ENCODE peak calls at places on chromosomes 13 and 19, in nine cellular contexts. Q is cardiac fibroblast, E is ovary, S is A549, G is GM12878, V is lower leg skin, K is lower lobe of right lung, N is endothelial cell of umbilical vein, O is tibial nerve. Y is an unnamed sample.

GRCh38 chr19:33513424-33513823 is 8.2 kb downstream of the PEPD start:
- DNase-seq in Q (no peak), E (no peak), S (no peak), G (no peak), V (no peak), K (no peak), N (no peak), O (no peak), Y (no peak)

GRCh38 chr13:112885782-112886268 is 83.2 kb upstream of the MCF2L start:
- DNase-seq in Q (peak; percentile 91), E (peak; percentile 70), S (peak; percentile 20), G (no peak), V (no peak), K (peak; percentile 83), N (peak; percentile 83), O (peak; percentile 56), Y (peak; percentile 88)

GRCh38 chr19:5997371-5997770 is 19.4 kb upstream of the RANBP3 start:
- DNase-seq in Q (no peak), E (no peak), S (no peak), G (no peak), V (no peak), K (no peak), N (no peak), O (no peak), Y (no peak)

GRCh38 chr19:50817941-50818858 is 5.4 kb downstream of the KLK1 start:
- DNase-seq in Q (peak; percentile 24), E (no peak), S (peak; percentile 95), G (peak; percentile 63), V (no peak), K (peak; percentile 68), N (peak; percentile 29), O (no peak), Y (peak; percentile 83)

GRCh38 chr13:46071590-46072249 is 19.2 kb upstream of the ZC3H13 start:
- DNase-seq in Q (no peak), E (no peak), S (no peak), G (peak; percentile 70), V (no peak), K (no peak), N (no peak), O (no peak), Y (no peak)

GRCh38 chr13:60329221-60329983 is 67.6 kb upstream of the TDRD3 start:
- DNase-seq in Q (peak; percentile 48), E (no peak), S (no peak), G (peak; percentile 7), V (no peak), K (peak; percentile 48), N (peak; percentile 2), O (no peak), Y (no peak)

GRCh38 chr13:61664821-61665705 is 249.4 kb upstream of the PCDH20 start:
- DNase-seq in Q (peak; percentile 1), E (no peak), S (no peak), G (no peak), V (no peak), K (no peak), N (no peak), O (no peak), Y (no peak)

GRCh38 chr13:113777311-113778260 is 18.6 kb downstream of the TMEM255B start:
- DNase-seq in Q (peak; percentile 34), E (no peak), S (no peak), G (no peak), V (peak; percentile 70), K (no peak), N (no peak), O (no peak), Y (no peak)

GRCh38 chr19:36482876-36483275 is 6.5 kb downstream of the ZNF566 start:
- DNase-seq in Q (no peak), E (no peak), S (no peak), G (no peak), V (no peak), K (no peak), N (no peak), O (no peak), Y (no peak)

GRCh38 chr13:36344173-36344572 is 2.0 kb downstream of the SPART start:
- DNase-seq in Q (peak; percentile 79), E (peak; percentile 38), S (no peak), G (no peak), V (no peak), K (no peak), N (no peak), O (no peak), Y (no peak)

GRCh38 chr13:112335135-112335534 is 41.0 kb upstream of the SPACA7 start:
- DNase-seq in Q (no peak), E (no peak), S (no peak), G (no peak), V (no peak), K (no peak), N (no peak), O (no peak), Y (no peak)

GRCh38 chr19:32401992-32402391 is 3.6 kb upstream of the DPY19L3 start:
- DNase-seq in Q (no peak), E (no peak), S (no peak), G (no peak), V (no peak), K (no peak), N (no peak), O (no peak), Y (no peak)

GRCh38 chr13:100673831-100674362 is 698 bp downstream of the TMTC4 start:
- DNase-seq in Q (peak; percentile 86), E (peak; percentile 61), S (peak; percentile 63), G (no peak), V (no peak), K (peak; percentile 57), N (peak; percentile 91), O (no peak), Y (no peak)

GRCh38 chr13:37448072-37448471 is 150.5 kb downstream of the POSTN start:
- DNase-seq in Q (no peak), E (no peak), S (no peak), G (no peak), V (no peak), K (no peak), N (no peak), O (no peak), Y (no peak)

GRCh38 chr13:37457594-37457993 is 141.0 kb downstream of the POSTN start:
- DNase-seq in Q (peak; percentile 36), E (no peak), S (no peak), G (no peak), V (no peak), K (no peak), N (no peak), O (no peak), Y (no peak)

GRCh38 chr13:37453246-37453645 is 145.3 kb downstream of the POSTN start:
- DNase-seq in Q (peak; percentile 67), E (no peak), S (no peak), G (no peak), V (no peak), K (no peak), N (no peak), O (no peak), Y (no peak)
- TF ChIP-seq CTCF in Q (no peak), E (no peak), S (no peak), G (no peak), V (no peak), K (no peak), N (no peak), O (no peak), Y (no peak)

DNA sequence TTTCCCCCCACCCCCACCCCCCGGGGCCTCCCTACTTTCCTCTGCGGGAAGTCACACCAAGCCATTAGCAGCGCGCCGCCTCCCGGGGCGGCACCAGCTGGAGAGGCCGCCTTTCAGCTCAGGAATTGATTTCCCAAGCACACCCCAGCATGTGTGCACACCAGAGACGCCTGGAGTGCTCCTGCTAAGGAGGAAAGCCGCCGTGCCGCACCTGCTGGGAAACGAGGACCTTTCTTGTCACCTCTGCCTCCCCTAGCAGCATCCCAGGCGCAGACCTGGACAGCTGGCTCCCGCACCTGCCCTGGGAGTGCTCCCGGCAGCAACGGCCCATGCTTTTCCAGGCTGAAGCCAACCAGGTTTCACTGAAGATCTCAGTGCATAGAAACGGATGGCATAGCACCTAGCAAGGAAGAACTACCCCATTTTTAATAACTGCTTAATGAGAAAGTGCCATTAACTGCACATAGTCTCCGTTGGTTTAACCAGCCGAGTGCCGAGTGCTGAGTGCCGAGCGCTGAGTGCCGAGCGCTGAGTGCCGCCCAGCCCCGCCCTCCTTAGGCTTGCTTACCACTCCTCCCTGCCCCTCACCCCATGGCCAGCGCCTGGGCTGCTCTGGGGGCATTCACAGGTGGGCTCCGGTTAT is 165.0 kb downstream of the USP12 start:
- DNase-seq in Q (peak; percentile 45), E (no peak), S (no peak), G (no peak), V (peak; percentile 85), K (peak; percentile 67), N (no peak), O (no peak), Y (peak; percentile 83)
- H3K4me3 ChIP-seq in Q (peak overlapping the region; percentile 42), E (peak overlapping the region; percentile 23), S (peak overlapping the region; percentile 32), G (no peak overlapping the region), V (no peak overlapping the region), K (peak overlapping the region; percentile 59), N (peak overlapping the region; percentile 27), O (peak overlapping the region; percentile 25), Y (peak overlapping the region; percentile 28)

GRCh38 chr13:99033814-99034213 is 56.0 kb upstream of the DOCK9 start:
- DNase-seq in Q (peak; percentile 51), E (no peak), S (peak; percentile 23), G (no peak), V (no peak), K (no peak), N (peak; percentile 59), O (no peak), Y (no peak)
- TF ChIP-seq CTCF in Q (peak; percentile 49), E (peak; percentile 62), S (peak; percentile 53), G (peak; percentile 37), V (no peak), K (peak; percentile 59), N (peak; percentile 29), O (peak; percentile 42), Y (peak; percentile 52)

DNA sequence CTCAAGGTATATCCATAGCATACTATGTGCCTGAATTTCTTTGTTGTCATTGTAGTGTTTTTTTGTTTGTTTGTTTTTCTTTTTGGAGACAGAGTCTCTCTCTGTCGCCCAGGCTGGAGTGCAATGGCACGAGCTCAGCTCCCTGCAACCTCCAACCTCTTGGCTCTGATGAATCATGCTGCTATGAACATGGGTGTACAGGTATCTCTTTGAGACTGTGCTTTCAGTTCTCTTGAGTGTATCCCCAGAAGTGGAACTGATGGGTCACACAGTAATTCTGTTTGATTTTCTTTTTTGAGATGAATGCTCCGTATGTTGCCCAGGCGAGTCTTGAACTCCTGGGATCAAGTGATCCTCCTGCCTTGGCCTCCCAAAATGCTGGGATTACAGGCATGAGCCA is 13.7 kb upstream of the SLC25A42 start:
- DNase-seq in Q (no peak), E (no peak), S (no peak), G (no peak), V (no peak), K (no peak), N (no peak), O (no peak), Y (no peak)
- H3K4me3 ChIP-seq in Q (no peak overlapping the region), E (no peak overlapping the region), S (no peak overlapping the region), G (no peak overlapping the region), V (no peak overlapping the region), K (no peak overlapping the region), N (no peak overlapping the region), O (no peak overlapping the region), Y (no peak overlapping the region)

DNA sequence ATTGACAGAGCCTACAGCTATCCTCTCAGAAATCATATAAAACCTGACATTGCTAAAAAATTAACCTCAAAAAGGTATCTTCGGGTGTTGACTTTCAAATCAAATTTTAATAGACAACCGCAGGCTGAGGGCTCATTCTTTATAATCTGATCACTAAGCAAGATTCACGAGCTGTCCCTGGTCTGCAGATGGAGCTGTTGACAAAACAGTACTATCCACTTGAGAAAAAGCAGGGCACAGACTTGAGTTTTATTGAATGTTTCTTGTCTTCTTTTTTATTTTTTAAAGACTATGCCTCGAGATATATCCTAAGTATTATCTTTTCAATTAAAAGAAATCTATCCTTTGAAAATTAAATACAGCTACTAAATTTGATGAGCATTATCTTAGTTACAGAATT is 540.5 kb downstream of the PCDH9 start:
- DNase-seq in Q (peak; percentile 70), E (no peak), S (no peak), G (no peak), V (no peak), K (no peak), N (peak; percentile 26), O (no peak), Y (no peak)
- TF ChIP-seq CTCF in Q (peak; percentile 38), E (no peak), S (peak; percentile 33), G (no peak), V (no peak), K (no peak), N (peak; percentile 23), O (no peak), Y (no peak)

Y was measured in left lung.